ENCODE peak calls at places on chromosomes 11 and 22, in six cellular contexts. U, B, S, J, V and Y are unnamed samples.

GRCh38 chr22:17773606-17774205 is 563 bp downstream of the BID start:
- DNase-seq in U (peak; percentile 65), B (peak; percentile 67), J (peak; percentile 68), V (peak; percentile 69), S (no peak), Y (peak; percentile 55)

GRCh38 chr11:69546735-69547370 is 65.4 kb downstream of the LINC01488 start:
- DNase-seq in J (no peak), B (peak; percentile 45), S (no peak), U (no peak), V (no peak), Y (no peak)

GRCh38 chr11:15501566-15501965 is 386.8 kb downstream of the INSC start:
- DNase-seq in V (no peak), U (no peak), S (no peak), B (no peak), J (no peak), Y (no peak)

GRCh38 chr11:78040691-78041379 is 17.8 kb upstream of the KCTD14 start:
- DNase-seq in U (no peak), B (no peak), S (no peak), V (peak; percentile 55), J (no peak), Y (peak; percentile 43)

GRCh38 chr11:64000026-64000739 is 13.9 kb downstream of the OTUB1 start:
- DNase-seq in J (peak; percentile 56), U (no peak), V (peak; percentile 80), B (peak; percentile 79), S (peak; percentile 24), Y (peak; percentile 91)

GRCh38 chr11:128575956-128576340 is 11.4 kb downstream of the ETS1 start:
- DNase-seq in U (no peak), J (no peak), B (no peak), V (no peak), S (no peak), Y (no peak)

GRCh38 chr11:68859123-68859522 is 17.4 kb upstream of the CPT1A start:
- DNase-seq in B (no peak), V (no peak), S (no peak), U (no peak), J (no peak), Y (no peak)

GRCh38 chr22:23106906-23107367 is 34.9 kb downstream of the RSPH14 start:
- DNase-seq in J (no peak), V (no peak), S (no peak), B (no peak), U (peak; percentile 44), Y (no peak)

GRCh38 chr22:22843848-22844247 is 43.8 kb upstream of the IGLL5 start:
- DNase-seq in V (no peak), J (no peak), U (no peak), B (no peak), S (no peak), Y (no peak)

GRCh38 chr11:82308979-82309378 is 424.7 kb downstream of the FAM181B start:
- DNase-seq in V (no peak), S (no peak), J (no peak), U (no peak), B (no peak), Y (no peak)

GRCh38 chr11:47106839-47107520 is 69.7 kb downstream of the ARFGAP2 start:
- DNase-seq in U (peak; percentile 58), B (no peak), V (no peak), J (no peak), S (peak; percentile 19), Y (no peak)

GRCh38 chr11:128586689-128587088 is 669 bp downstream of the ETS1 start:
- DNase-seq in S (no peak), B (no peak), V (no peak), U (no peak), J (no peak), Y (no peak)